ENCODE peak calls at places on chromosomes 13 and 19, in seven cellular contexts. L, E, Y, X, R, G and V are unnamed samples.
A peak's percentile ranks its signal among the peaks of the same experiment; 100 is the strongest.

GRCh38 chr13:111632906-111633305 is 312.5 kb downstream of the TEX29 start:
- DNase-seq in L (no peak), Y (no peak), X (peak; percentile 48), R (no peak), E (no peak), G (no peak), V (no peak)

GRCh38 chr13:32852568-32852967 is 163.7 kb upstream of the KL start:
- DNase-seq in X (no peak), E (peak; percentile 25), G (no peak), L (no peak), R (no peak), Y (no peak), V (no peak)

GRCh38 chr13:113448885-113449692 is 4.2 kb downstream of the ADPRHL1 start:
- DNase-seq in E (peak; percentile 33), R (peak; percentile 87), G (peak; percentile 86), L (peak; percentile 24), Y (peak; percentile 64), X (no peak), V (peak; percentile 82)

GRCh38 chr19:46209051-46209450 is 20.5 kb upstream of the IGFL1 start:
- DNase-seq in R (no peak), E (no peak), L (no peak), G (no peak), Y (no peak), X (no peak), V (no peak)

GRCh38 chr19:33252971-33253370 is 27.3 kb upstream of the SLC7A10 start:
- DNase-seq in R (no peak), X (no peak), G (no peak), Y (no peak), L (no peak), E (no peak), V (no peak)

GRCh38 chr13:95254341-95254740 is 46.9 kb downstream of the ABCC4 start:
- DNase-seq in X (no peak), R (no peak), E (peak; percentile 46), L (no peak), G (no peak), Y (no peak), V (no peak)

GRCh38 chr13:94339116-94339687 is 140.3 kb downstream of the DCT start:
- DNase-seq in Y (peak; percentile 37), L (no peak), E (no peak), G (no peak), X (no peak), R (no peak), V (no peak)

GRCh38 chr13:74325106-74325505 is 190.9 kb upstream of the KLF12 start:
- DNase-seq in X (no peak), Y (no peak), L (no peak), G (no peak), E (peak; percentile 59), R (no peak), V (peak; percentile 27)

GRCh38 chr13:50171585-50172282 is 156.5 kb downstream of the KCNRG start:
- DNase-seq in E (no peak), R (no peak), Y (no peak), L (no peak), G (no peak), X (no peak), V (no peak)

GRCh38 chr19:15466851-15467733 is 2.7 kb upstream of the RASAL3 start:
- DNase-seq in Y (no peak), E (peak; percentile 33), R (no peak), L (peak; percentile 22), G (no peak), X (no peak), V (no peak)

GRCh38 chr19:52022193-52022592 is 6.0 kb downstream of the ZNF614 start:
- DNase-seq in L (no peak), R (no peak), Y (no peak), X (no peak), G (no peak), E (no peak), V (no peak)

GRCh38 chr19:55640043-55640576 is 692 bp upstream of the ZNF580 start:
- DNase-seq in E (peak; percentile 93), L (peak; percentile 57), X (no peak), R (peak; percentile 73), G (peak; percentile 71), Y (peak; percentile 71), V (peak; percentile 81)

GRCh38 chr19:40600086-40600917 is 867 bp upstream of the LTBP4 start:
- DNase-seq in Y (peak; percentile 60), X (no peak), G (no peak), R (peak; percentile 45), L (no peak), E (no peak), V (peak; percentile 68)

GRCh38 chr19:2274185-2274711 is 7.7 kb downstream of the PEAK3 start:
- DNase-seq in E (peak; percentile 51), R (peak; percentile 33), L (no peak), Y (no peak), X (no peak), G (no peak), V (no peak)
- H3K4me1 ChIP-seq in E (peaks cover 12% of the 10 kb centered on the region), R (peaks cover 56% of the 10 kb centered on the region), L (peaks cover 36% of the 10 kb centered on the region), Y (peaks cover 15% of the 10 kb centered on the region), X (peaks cover 6% of the 10 kb centered on the region), G (peaks cover 61% of the 10 kb centered on the region), V (peaks cover 20% of the 10 kb centered on the region)

DNA sequence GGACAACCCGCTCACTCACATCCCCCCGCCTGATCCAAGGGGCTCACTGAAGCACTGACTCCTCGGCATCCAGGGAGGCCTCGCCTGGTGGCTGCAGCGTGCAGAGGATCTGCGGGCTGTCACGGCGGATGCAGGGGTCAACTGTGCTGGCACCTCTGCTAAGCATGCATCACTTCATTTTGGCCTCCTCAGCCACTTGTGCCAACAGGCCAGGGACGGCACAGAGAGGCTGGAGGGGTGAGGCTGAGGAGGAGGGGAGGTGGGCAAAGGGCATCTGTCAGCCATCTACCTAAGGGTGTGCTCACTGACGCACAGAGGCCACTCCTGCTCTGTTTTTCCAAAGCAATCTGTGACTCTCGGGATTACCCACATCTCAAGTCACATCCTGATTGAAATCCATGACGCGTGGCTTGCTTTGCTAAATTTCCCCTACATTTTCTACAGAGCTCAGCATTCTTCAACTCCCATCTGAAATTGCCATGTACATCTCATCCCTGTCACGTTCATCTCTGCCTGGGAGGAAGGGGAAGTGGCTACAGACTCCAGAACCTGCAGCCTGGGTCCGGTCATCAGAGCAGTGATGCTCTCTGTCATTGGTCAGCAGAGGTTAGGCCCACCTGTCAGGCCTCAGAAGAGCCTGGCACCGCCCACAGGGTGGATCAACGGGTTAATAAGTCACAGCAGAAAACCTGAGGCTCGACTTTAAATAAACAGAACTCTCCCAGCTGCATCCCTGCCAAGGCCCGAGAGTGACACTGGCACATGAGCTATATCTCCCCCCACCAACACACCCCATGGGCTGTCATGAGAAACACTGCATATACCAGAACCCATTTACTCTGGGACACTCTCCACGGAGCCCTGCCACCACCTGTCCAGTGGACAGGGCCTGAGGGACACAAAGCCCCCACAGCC is 17.6 kb downstream of the ELL start:
- DNase-seq in E (no peak), L (no peak), X (no peak), Y (no peak), R (peak; percentile 82), G (peak; percentile 51), V (no peak)
- H3K4me1 ChIP-seq in E (peaks cover 28% of the 10 kb centered on the region), L (peaks cover 97% of the 10 kb centered on the region), X (no peaks in the 10 kb centered on the region), Y (peaks cover 28% of the 10 kb centered on the region), R (peaks cover 70% of the 10 kb centered on the region), G (peaks cover 100% of the 10 kb centered on the region), V (peaks cover 56% of the 10 kb centered on the region)

GRCh38 chr13:25902946-25903345 is 148.9 kb downstream of the SHISA2 start:
- DNase-seq in X (no peak), L (no peak), G (no peak), R (no peak), Y (no peak), E (no peak), V (no peak)

GRCh38 chr13:25901460-25902376 is 150.1 kb downstream of the SHISA2 start:
- DNase-seq in X (no peak), L (no peak), Y (no peak), E (no peak), R (no peak), G (no peak), V (no peak)

GRCh38 chr13:25898991-25899390 is 152.8 kb downstream of the SHISA2 start:
- DNase-seq in R (no peak), G (no peak), L (no peak), X (no peak), E (no peak), Y (no peak), V (no peak)

GRCh38 chr13:25899464-25899863 is 152.4 kb downstream of the SHISA2 start:
- DNase-seq in L (no peak), E (no peak), X (no peak), G (no peak), Y (no peak), R (no peak), V (no peak)

GRCh38 chr13:25899952-25900351 is 151.9 kb downstream of the SHISA2 start:
- DNase-seq in E (no peak), R (no peak), L (no peak), Y (no peak), G (no peak), X (no peak), V (no peak)
- H3K4me1 ChIP-seq in E (no peaks in the 10 kb centered on the region), R (no peaks in the 10 kb centered on the region), L (peaks cover 51% of the 10 kb centered on the region), Y (no peaks in the 10 kb centered on the region), G (no peaks in the 10 kb centered on the region), X (peaks cover 2% of the 10 kb centered on the region), V (no peaks in the 10 kb centered on the region)

DNA sequence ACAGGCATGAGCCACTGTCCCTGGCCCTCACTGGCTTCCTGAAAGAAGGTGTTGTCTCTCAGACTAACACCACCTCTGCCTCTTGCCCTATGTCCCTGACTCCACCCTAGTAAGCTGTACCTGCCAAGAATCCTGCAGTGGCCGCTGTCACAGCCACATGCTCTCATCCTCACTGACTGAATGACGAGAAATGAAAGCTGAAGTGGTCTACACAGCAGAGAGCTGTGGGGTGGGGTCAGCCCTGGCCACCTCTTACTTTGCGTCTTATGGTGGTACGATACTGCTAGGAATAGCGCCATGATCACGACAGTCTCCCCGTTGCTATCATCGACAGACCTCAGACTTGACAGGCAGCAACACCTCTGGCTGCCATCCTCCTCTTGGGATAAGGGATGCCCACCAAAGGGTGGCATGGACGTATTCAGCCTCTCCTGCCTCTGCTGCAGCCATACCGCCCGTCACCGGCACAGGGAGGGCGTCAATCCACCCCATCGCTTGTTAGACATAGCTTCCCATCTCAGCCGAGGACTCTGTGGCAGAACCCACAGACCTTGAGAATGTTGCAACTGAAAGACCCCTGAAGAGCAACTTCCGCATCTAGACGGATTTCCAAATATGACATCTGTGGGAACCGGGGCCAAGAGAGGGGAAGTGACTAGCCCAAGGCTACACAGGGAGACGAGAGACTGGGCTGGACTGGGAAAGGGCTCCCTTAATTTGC is 809 bp downstream of the MYO1F start:
- DNase-seq in X (no peak), G (no peak), R (no peak), E (no peak), Y (no peak), L (no peak), V (no peak)
- H3K4me1 ChIP-seq in X (peaks cover 1% of the 10 kb centered on the region), G (peaks cover 18% of the 10 kb centered on the region), R (no peaks in the 10 kb centered on the region), E (peaks cover 10% of the 10 kb centered on the region), Y (no peaks in the 10 kb centered on the region), L (peaks cover 81% of the 10 kb centered on the region), V (no peaks in the 10 kb centered on the region)

DNA sequence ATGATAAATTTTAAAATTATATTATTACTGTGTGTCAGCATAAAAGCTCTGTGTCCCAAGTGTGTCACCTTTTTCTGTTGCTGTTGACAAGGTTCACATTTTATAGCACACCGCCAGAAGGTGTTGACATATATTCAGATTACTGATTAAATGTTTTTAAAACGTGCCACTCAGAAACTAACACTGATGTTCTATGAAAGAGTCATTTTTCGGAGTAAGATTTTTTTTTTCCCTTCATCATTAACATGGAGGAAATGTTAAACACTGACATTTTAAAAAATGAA is 197.5 kb downstream of the TM9SF2 start:
- DNase-seq in L (no peak), R (no peak), E (no peak), G (no peak), X (no peak), Y (no peak), V (no peak)
- H3K4me1 ChIP-seq in L (no peaks in the 10 kb centered on the region), R (no peaks in the 10 kb centered on the region), E (no peaks in the 10 kb centered on the region), G (no peaks in the 10 kb centered on the region), X (peaks cover 11% of the 10 kb centered on the region), Y (no peaks in the 10 kb centered on the region), V (no peaks in the 10 kb centered on the region)